ENCODE peak calls at places on chromosomes 6 and 20, in eight cellular contexts. A, N, M, U, D, Q, F and C are unnamed samples.

GRCh38 chr20:41587523-41587922 is 30.7 kb downstream of the CHD6 start:
- DNase-seq in Q (no peak), N (no peak), D (no peak), M (no peak), A (no peak), F (no peak), U (no peak), C (no peak)

GRCh38 chr6:89495961-89496535 is 63.1 kb downstream of the ANKRD6 start:
- DNase-seq in D (no peak), F (no peak), N (no peak), A (no peak), Q (no peak), U (no peak), M (no peak), C (no peak)

GRCh38 chr6:39666706-39667489 is 58.3 kb downstream of the KIF6 start:
- DNase-seq in N (no peak), U (no peak), Q (no peak), M (no peak), A (no peak), D (no peak), F (no peak), C (no peak)

GRCh38 chr6:79302341-79302740 is 67.9 kb upstream of the HMGN3 start:
- DNase-seq in A (no peak), D (no peak), Q (no peak), N (no peak), F (no peak), M (no peak), U (peak; percentile 15), C (no peak)

GRCh38 chr6:32609731-32610640 is 20.3 kb upstream of the HLA-DRB1 start:
- DNase-seq in D (peak; percentile 86), F (peak; percentile 97), N (peak; percentile 83), M (peak; percentile 63), U (peak; percentile 94), A (no peak), Q (peak; percentile 74), C (peak; percentile 85)

GRCh38 chr20:22617160-22617559 is 32.8 kb upstream of the FOXA2 start:
- DNase-seq in N (no peak), D (no peak), F (peak; percentile 61), A (peak; percentile 59), M (peak; percentile 29), U (no peak), Q (no peak), C (no peak)

GRCh38 chr6:25583906-25584305 is 68.1 kb upstream of the SCGN start:
- DNase-seq in A (no peak), U (no peak), N (no peak), Q (no peak), D (no peak), F (no peak), M (no peak), C (no peak)

GRCh38 chr6:4055420-4056041 is 23.4 kb downstream of the FAM217A start:
- DNase-seq in M (no peak), D (peak; percentile 74), Q (peak; percentile 50), U (peak; percentile 21), N (no peak), F (peak; percentile 67), A (no peak), C (peak; percentile 42)

GRCh38 chr20:19695081-19695480 is 63.0 kb upstream of the RIN2 start:
- DNase-seq in M (no peak), F (no peak), Q (no peak), N (no peak), U (no peak), A (no peak), D (no peak), C (no peak)

DNA sequence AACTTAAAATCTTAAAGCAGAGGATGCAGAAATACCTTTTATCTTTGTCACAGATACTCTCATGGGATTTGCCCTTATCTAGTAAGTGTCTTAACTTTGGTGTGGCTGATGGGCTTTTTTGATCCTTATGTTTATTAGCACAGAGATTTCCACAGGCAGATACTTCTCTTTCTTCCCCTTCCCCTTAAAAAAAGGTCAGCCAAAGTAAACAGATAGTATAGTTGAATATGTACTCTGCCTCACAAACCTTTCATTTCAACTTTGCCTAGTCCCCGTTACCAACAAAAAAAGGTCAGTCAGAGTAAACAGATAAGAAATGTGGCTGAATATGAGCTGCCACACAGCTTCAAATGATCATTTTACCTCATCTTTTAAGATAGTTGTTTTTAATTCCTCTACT is 34.2 kb upstream of the SLC35D3 start:
- DNase-seq in U (no peak), D (no peak), A (no peak), N (no peak), M (no peak), Q (no peak), F (no peak), C (no peak)
- H3K4me3 ChIP-seq in U (no peak overlapping the region), D (no peak overlapping the region), A (no peak overlapping the region), N (no peak overlapping the region), M (no peak overlapping the region), Q (no peak overlapping the region), F (no peak overlapping the region), C (no peak overlapping the region)

GRCh38 chr6:119171442-119171841 is 93.0 kb upstream of the FAM184A start:
- DNase-seq in Q (no peak), F (no peak), N (no peak), A (no peak), U (no peak), M (no peak), D (no peak), C (no peak)

GRCh38 chr6:119172813-119173212 is 94.3 kb upstream of the FAM184A start:
- DNase-seq in D (no peak), A (no peak), U (peak; percentile 34), Q (no peak), N (no peak), F (no peak), M (no peak), C (no peak)

GRCh38 chr6:119173249-119174084 is 95.0 kb upstream of the FAM184A start:
- DNase-seq in D (no peak), A (no peak), N (no peak), U (no peak), Q (no peak), M (no peak), F (no peak), C (no peak)

GRCh38 chr6:119171864-119172588 is 93.6 kb upstream of the FAM184A start:
- DNase-seq in Q (no peak), U (no peak), F (no peak), A (no peak), D (no peak), M (no peak), N (no peak), C (no peak)

DNA sequence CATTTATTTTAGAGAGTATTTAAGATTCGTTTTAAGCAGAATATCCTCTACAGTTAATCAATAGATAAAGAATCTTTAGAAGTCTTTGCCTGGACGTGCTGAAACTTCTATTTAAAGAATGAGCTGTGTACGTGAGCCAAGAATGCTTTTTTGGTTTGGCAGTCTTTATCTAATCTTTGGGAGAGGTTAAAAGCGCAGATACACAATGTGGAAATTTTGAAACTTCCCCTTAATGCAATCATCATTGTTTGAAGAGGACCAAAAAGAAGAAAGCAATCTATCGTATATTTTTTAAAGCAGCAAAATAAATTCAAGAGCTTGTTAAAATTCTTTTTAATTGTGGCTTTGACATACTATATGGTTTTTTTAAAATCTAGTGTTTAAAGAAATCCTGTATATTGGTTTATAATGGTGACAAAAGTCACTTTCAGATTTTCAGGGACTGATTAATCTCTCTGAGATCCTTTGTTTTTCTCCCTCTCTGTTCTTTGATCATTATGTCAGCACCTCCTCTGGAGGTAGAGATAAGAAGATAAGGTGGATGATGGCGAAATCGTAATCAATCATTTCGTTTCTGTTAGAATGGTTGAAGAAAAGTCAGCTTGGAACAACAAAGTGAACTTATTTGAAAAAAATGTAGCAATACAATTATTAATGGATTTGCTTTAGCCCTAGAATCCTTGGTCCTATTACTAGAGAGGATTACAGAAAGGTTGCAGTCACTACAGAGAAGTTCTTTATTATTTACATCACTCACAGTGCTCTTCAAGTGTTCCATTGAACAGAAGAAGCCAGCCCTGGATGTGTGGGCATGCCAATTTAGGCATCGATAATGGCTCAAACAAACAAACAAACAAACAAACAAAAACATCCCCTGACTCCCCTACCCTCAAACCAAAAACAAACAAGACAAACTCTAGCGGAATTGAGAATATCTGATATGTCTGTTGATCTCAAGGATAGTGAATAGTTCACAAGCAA is 92.3 kb upstream of the FAM184A start:
- DNase-seq in M (no peak), A (no peak), D (no peak), F (no peak), Q (no peak), N (no peak), U (peak; percentile 34), C (no peak)
- H3K4me3 ChIP-seq in M (no peak overlapping the region), A (no peak overlapping the region), D (no peak overlapping the region), F (no peak overlapping the region), Q (no peak overlapping the region), N (no peak overlapping the region), U (peak overlapping the region; percentile 21), C (no peak overlapping the region)

DNA sequence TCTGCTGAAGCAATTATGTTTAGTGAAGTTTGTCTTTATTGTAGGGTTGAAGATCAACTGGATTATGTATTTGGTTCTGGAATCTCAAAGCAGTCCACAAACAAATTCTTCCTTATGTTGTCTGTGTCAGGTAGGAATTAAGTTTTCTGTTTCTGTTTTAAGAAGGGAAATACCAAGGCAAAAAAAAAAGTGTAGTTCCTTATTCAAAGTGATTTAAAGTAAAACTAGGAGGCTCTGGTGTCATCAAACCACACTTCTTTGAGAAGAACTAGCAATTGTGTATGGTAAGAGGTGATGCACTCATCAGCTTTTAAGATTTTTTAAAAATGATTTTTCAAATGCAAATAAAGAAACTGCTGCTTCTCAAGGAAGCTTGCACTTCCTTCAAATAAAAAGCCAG is 1.9 kb downstream of the FAM135A start:
- DNase-seq in Q (no peak), F (no peak), U (no peak), N (no peak), A (no peak), D (no peak), M (no peak), C (no peak)
- H3K4me3 ChIP-seq in Q (no peak overlapping the region), F (peak overlapping the region; percentile 32), U (no peak overlapping the region), N (no peak overlapping the region), A (no peak overlapping the region), D (no peak overlapping the region), M (peak overlapping the region; percentile 87), C (no peak overlapping the region)

GRCh38 chr20:43925786-43926185 is 11.1 kb downstream of the TOX2 start:
- DNase-seq in Q (no peak), A (no peak), N (no peak), F (no peak), D (no peak), U (no peak), M (peak; percentile 63), C (no peak)

GRCh38 chr20:43926287-43926686 is 11.6 kb downstream of the TOX2 start:
- DNase-seq in D (no peak), A (no peak), U (no peak), F (no peak), M (no peak), N (no peak), Q (no peak), C (no peak)

GRCh38 chr20:43926691-43927090 is 12.0 kb downstream of the TOX2 start:
- DNase-seq in A (no peak), D (no peak), Q (no peak), U (no peak), F (no peak), M (no peak), N (no peak), C (no peak)

GRCh38 chr20:43923917-43924316 is 9.3 kb downstream of the TOX2 start:
- DNase-seq in A (no peak), N (no peak), Q (no peak), M (no peak), U (no peak), D (no peak), F (no peak), C (no peak)

DNA sequence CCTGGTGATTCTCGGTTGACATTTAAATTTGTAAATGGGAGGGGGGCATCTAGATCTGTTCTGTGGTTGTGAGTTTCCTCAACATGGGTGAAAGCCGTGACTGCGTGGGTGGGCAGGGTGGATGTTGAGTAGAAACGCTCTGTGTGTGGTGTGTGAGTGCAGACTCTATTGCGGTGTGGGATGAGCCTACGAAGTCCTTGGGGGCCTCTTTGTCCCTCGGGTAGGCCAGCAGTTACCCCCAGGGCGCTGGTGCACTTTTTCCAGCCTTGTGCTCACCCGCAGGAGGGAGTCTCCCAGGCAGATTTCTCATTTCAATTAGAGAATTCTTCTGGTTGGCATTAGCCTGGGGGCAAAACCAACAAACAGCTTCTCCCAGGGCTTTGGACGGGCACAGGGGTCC is 10.6 kb downstream of the TOX2 start:
- DNase-seq in U (no peak), Q (no peak), A (no peak), D (no peak), M (no peak), F (no peak), N (no peak), C (no peak)
- H3K4me3 ChIP-seq in U (no peak overlapping the region), Q (no peak overlapping the region), A (no peak overlapping the region), D (no peak overlapping the region), M (no peak overlapping the region), F (no peak overlapping the region), N (no peak overlapping the region), C (no peak overlapping the region)